ENCODE peak calls at places on chromosomes 7 and 10, in nine cellular contexts. Q is SHP77; J is H4; T is brain microvascular endothelial cell; B is endothelial cell; I is GM12865; C is mucosa of gallbladder; S is Ammon's horn; V is CD8-positive, alpha-beta memory T cell. X is an unnamed sample.

GRCh38 chr7:19144661-19145428 is at the start of gene FERD3L:
- DNase-seq in Q (no peak), J (no peak), T (no peak), B (peak), I (no peak), C (no peak), S (no peak), V (no peak), X (no peak)

GRCh38 chr10:102796407-102797176 is 40.6 kb downstream of the CYP17A1 start:
- DNase-seq in Q (peak), J (no peak), T (peak), B (no peak), I (peak), C (peak), S (peak), V (peak), X (peak)

GRCh38 chr7:100965051-100965722 is 4.2 kb upstream of the MUC12 start:
- DNase-seq in Q (no peak), J (peak), T (no peak), B (no peak), I (no peak), C (no peak), S (no peak), V (no peak), X (no peak)

GRCh38 chr10:56551037-56551436 is 190.0 kb upstream of the ZWINT start:
- DNase-seq in Q (no peak), J (no peak), T (no peak), B (no peak), I (no peak), C (no peak), S (no peak), V (no peak), X (no peak)

GRCh38 chr10:47253030-47253637 is 46.9 kb upstream of the GDF10 start:
- DNase-seq in Q (no peak), J (no peak), T (no peak), B (no peak), I (no peak), C (no peak), S (no peak), V (no peak), X (no peak)

GRCh38 chr7:130435455-130435854 is 5.4 kb downstream of the CEP41 start:
- DNase-seq in Q (no peak), J (no peak), T (no peak), B (no peak), I (no peak), C (no peak), S (no peak), V (no peak), X (no peak)

GRCh38 chr7:36633377-36633776 is 90.9 kb downstream of the AOAH start:
- DNase-seq in Q (no peak), J (no peak), T (no peak), B (no peak), I (no peak), C (no peak), S (no peak), V (no peak), X (no peak)

GRCh38 chr7:5005066-5005465 is 40.6 kb upstream of the RBAK start:
- DNase-seq in Q (no peak), J (peak), T (no peak), B (no peak), I (no peak), C (no peak), S (no peak), V (no peak), X (no peak)

GRCh38 chr10:6704891-6705290 is 124.8 kb upstream of the PRKCQ start:
- DNase-seq in Q (no peak), J (no peak), T (no peak), B (no peak), I (no peak), C (no peak), S (no peak), V (no peak), X (no peak)

GRCh38 chr7:45501788-45502187 is 72.4 kb upstream of the ADCY1 start:
- DNase-seq in Q (no peak), J (no peak), T (no peak), B (no peak), I (no peak), C (no peak), S (no peak), V (no peak), X (no peak)

GRCh38 chr7:158642149-158642548 is 54.5 kb upstream of the PTPRN2 start:
- DNase-seq in Q (no peak), J (no peak), T (no peak), B (no peak), I (no peak), C (no peak), S (no peak), V (no peak), X (no peak)

GRCh38 chr7:159064121-159064815 is 80.4 kb downstream of the VIPR2 start:
- DNase-seq in Q (no peak), J (no peak), T (no peak), B (no peak), I (no peak), C (no peak), S (no peak), V (no peak), X (no peak)

GRCh38 chr10:73920084-73920483 is 9.2 kb downstream of the PLAU start:
- DNase-seq in Q (no peak), J (no peak), T (no peak), B (no peak), I (peak), C (peak), S (peak), V (no peak), X (no peak)

GRCh38 chr10:106557053-106557452 is 607.5 kb downstream of the SORCS1 start:
- DNase-seq in Q (no peak), J (no peak), T (no peak), B (no peak), I (no peak), C (no peak), S (no peak), V (no peak), X (peak)

GRCh38 chr10:79229081-79229541 is 118.2 kb upstream of the PPIF start:
- DNase-seq in Q (no peak), J (no peak), T (no peak), B (no peak), I (peak), C (no peak), S (no peak), V (no peak), X (no peak)

X was measured in HFFc6.